ENCODE peak calls at places on chromosomes 5 and 9, in ten cellular contexts. One of them, this sample, is unnamed.
A peak's percentile ranks its signal among the peaks of the same experiment; 100 is the strongest.

GRCh38 chr5:35849850-35850249 is 6.8 kb upstream of the IL7R start:
- DNase-seq in adrenal gland: no peak
- DNase-seq in colonic mucosa: no peak
- DNase-seq in SK-N-SH: no peak
- DNase-seq in CD8-positive, alpha-beta T cell: no peak
- DNase-seq in GM23248: no peak
- DNase-seq in sigmoid colon: no peak
- DNase-seq in cardiac muscle cell: no peak
- DNase-seq in neuronal stem cell: no peak
- DNase-seq in spleen: no peak
- DNase-seq in this sample: no peak

GRCh38 chr5:134525687-134526482 is 415 bp downstream of the JADE2 start:
- DNase-seq in adrenal gland: peak; percentile 89
- DNase-seq in colonic mucosa: peak; percentile 71
- DNase-seq in SK-N-SH: peak; percentile 88
- DNase-seq in CD8-positive, alpha-beta T cell: peak; percentile 59
- DNase-seq in GM23248: peak; percentile 90
- DNase-seq in sigmoid colon: peak; percentile 91
- DNase-seq in cardiac muscle cell: peak; percentile 90
- DNase-seq in neuronal stem cell: peak; percentile 65
- DNase-seq in spleen: peak; percentile 92
- DNase-seq in this sample: no peak

GRCh38 chr5:93404246-93404645 is 176.8 kb downstream of the NR2F1-AS1 start:
- DNase-seq in adrenal gland: no peak
- DNase-seq in colonic mucosa: no peak
- DNase-seq in SK-N-SH: no peak
- DNase-seq in CD8-positive, alpha-beta T cell: no peak
- DNase-seq in GM23248: no peak
- DNase-seq in sigmoid colon: no peak
- DNase-seq in cardiac muscle cell: peak; percentile 36
- DNase-seq in neuronal stem cell: no peak
- DNase-seq in spleen: no peak
- DNase-seq in this sample: no peak

GRCh38 chr9:91900057-91900816 is 49.8 kb downstream of the ROR2 start:
- DNase-seq in adrenal gland: no peak
- DNase-seq in colonic mucosa: no peak
- DNase-seq in SK-N-SH: peak; percentile 86
- DNase-seq in CD8-positive, alpha-beta T cell: no peak
- DNase-seq in GM23248: peak; percentile 19
- DNase-seq in sigmoid colon: peak; percentile 88
- DNase-seq in cardiac muscle cell: peak; percentile 45
- DNase-seq in neuronal stem cell: no peak
- DNase-seq in spleen: peak; percentile 70
- DNase-seq in this sample: no peak

GRCh38 chr5:114782217-114782616 is 387.5 kb downstream of the TRIM36 start:
- DNase-seq in adrenal gland: no peak
- DNase-seq in colonic mucosa: no peak
- DNase-seq in SK-N-SH: no peak
- DNase-seq in CD8-positive, alpha-beta T cell: no peak
- DNase-seq in GM23248: no peak
- DNase-seq in sigmoid colon: no peak
- DNase-seq in cardiac muscle cell: no peak
- DNase-seq in neuronal stem cell: no peak
- DNase-seq in spleen: no peak
- DNase-seq in this sample: no peak

GRCh38 chr5:137217599-137218200 is 281.4 kb downstream of the SPOCK1 start:
- DNase-seq in adrenal gland: no peak
- DNase-seq in colonic mucosa: no peak
- DNase-seq in SK-N-SH: no peak
- DNase-seq in CD8-positive, alpha-beta T cell: no peak
- DNase-seq in GM23248: peak; percentile 58
- DNase-seq in sigmoid colon: no peak
- DNase-seq in cardiac muscle cell: peak; percentile 32
- DNase-seq in neuronal stem cell: no peak
- DNase-seq in spleen: no peak
- DNase-seq in this sample: peak; percentile 42

GRCh38 chr5:90395005-90395404 is 14.6 kb downstream of the CETN3 start:
- DNase-seq in adrenal gland: no peak
- DNase-seq in colonic mucosa: no peak
- DNase-seq in SK-N-SH: no peak
- DNase-seq in CD8-positive, alpha-beta T cell: no peak
- DNase-seq in GM23248: no peak
- DNase-seq in sigmoid colon: no peak
- DNase-seq in cardiac muscle cell: no peak
- DNase-seq in neuronal stem cell: no peak
- DNase-seq in spleen: no peak
- DNase-seq in this sample: no peak

GRCh38 chr5:61802456-61802855 is 470.4 kb downstream of the ZSWIM6 start:
- DNase-seq in adrenal gland: no peak
- DNase-seq in colonic mucosa: no peak
- DNase-seq in SK-N-SH: no peak
- DNase-seq in CD8-positive, alpha-beta T cell: no peak
- DNase-seq in GM23248: no peak
- DNase-seq in sigmoid colon: no peak
- DNase-seq in cardiac muscle cell: no peak
- DNase-seq in neuronal stem cell: no peak
- DNase-seq in spleen: no peak
- DNase-seq in this sample: no peak

GRCh38 chr9:135086597-135087488 is 625 bp upstream of the OLFM1 start:
- DNase-seq in adrenal gland: no peak
- DNase-seq in colonic mucosa: no peak
- DNase-seq in SK-N-SH: no peak
- DNase-seq in CD8-positive, alpha-beta T cell: no peak
- DNase-seq in GM23248: no peak
- DNase-seq in sigmoid colon: no peak
- DNase-seq in cardiac muscle cell: no peak
- DNase-seq in neuronal stem cell: no peak
- DNase-seq in spleen: no peak
- DNase-seq in this sample: no peak

GRCh38 chr5:102826629-102827028 is 71.5 kb downstream of the PAM start:
- DNase-seq in adrenal gland: no peak
- DNase-seq in colonic mucosa: no peak
- DNase-seq in SK-N-SH: no peak
- DNase-seq in CD8-positive, alpha-beta T cell: no peak
- DNase-seq in GM23248: no peak
- DNase-seq in sigmoid colon: no peak
- DNase-seq in cardiac muscle cell: no peak
- DNase-seq in neuronal stem cell: no peak
- DNase-seq in spleen: no peak
- DNase-seq in this sample: no peak

GRCh38 chr9:33813712-33814641 is 3.0 kb upstream of the UBE2R2 start:
- DNase-seq in adrenal gland: no peak
- DNase-seq in colonic mucosa: no peak
- DNase-seq in SK-N-SH: peak; percentile 41
- DNase-seq in CD8-positive, alpha-beta T cell: no peak
- DNase-seq in GM23248: peak; percentile 92
- DNase-seq in sigmoid colon: no peak
- DNase-seq in cardiac muscle cell: peak; percentile 59
- DNase-seq in neuronal stem cell: no peak
- DNase-seq in spleen: no peak
- DNase-seq in this sample: peak; percentile 92

GRCh38 chr5:94690778-94691177 is 72.3 kb downstream of the SLF1 start:
- DNase-seq in adrenal gland: no peak
- DNase-seq in colonic mucosa: no peak
- DNase-seq in SK-N-SH: no peak
- DNase-seq in CD8-positive, alpha-beta T cell: no peak
- DNase-seq in GM23248: no peak
- DNase-seq in sigmoid colon: no peak
- DNase-seq in cardiac muscle cell: peak; percentile 10
- DNase-seq in neuronal stem cell: no peak
- DNase-seq in spleen: no peak
- DNase-seq in this sample: no peak

GRCh38 chr9:102514541-102514940 is 480.6 kb upstream of the CYLC2 start:
- DNase-seq in adrenal gland: no peak
- DNase-seq in colonic mucosa: no peak
- DNase-seq in SK-N-SH: no peak
- DNase-seq in CD8-positive, alpha-beta T cell: no peak
- DNase-seq in GM23248: no peak
- DNase-seq in sigmoid colon: no peak
- DNase-seq in cardiac muscle cell: no peak
- DNase-seq in neuronal stem cell: no peak
- DNase-seq in spleen: no peak
- DNase-seq in this sample: no peak

GRCh38 chr5:77239126-77239741 is 28.8 kb downstream of the PDE8B start:
- DNase-seq in adrenal gland: no peak
- DNase-seq in colonic mucosa: no peak
- DNase-seq in SK-N-SH: peak; percentile 20
- DNase-seq in CD8-positive, alpha-beta T cell: no peak
- DNase-seq in GM23248: peak; percentile 45
- DNase-seq in sigmoid colon: no peak
- DNase-seq in cardiac muscle cell: peak; percentile 40
- DNase-seq in neuronal stem cell: no peak
- DNase-seq in spleen: no peak
- DNase-seq in this sample: no peak

GRCh38 chr5:89106479-89106878 is 223.5 kb upstream of the MEF2C start:
- DNase-seq in adrenal gland: no peak
- DNase-seq in colonic mucosa: no peak
- DNase-seq in SK-N-SH: no peak
- DNase-seq in CD8-positive, alpha-beta T cell: no peak
- DNase-seq in GM23248: no peak
- DNase-seq in sigmoid colon: no peak
- DNase-seq in cardiac muscle cell: no peak
- DNase-seq in neuronal stem cell: no peak
- DNase-seq in spleen: no peak
- DNase-seq in this sample: no peak

GRCh38 chr5:103232393-103232999 is 26.1 kb upstream of the MACIR start:
- DNase-seq in adrenal gland: no peak
- DNase-seq in colonic mucosa: no peak
- DNase-seq in SK-N-SH: peak; percentile 44
- DNase-seq in CD8-positive, alpha-beta T cell: no peak
- DNase-seq in GM23248: peak; percentile 69
- DNase-seq in sigmoid colon: no peak
- DNase-seq in cardiac muscle cell: peak; percentile 71
- DNase-seq in neuronal stem cell: no peak
- DNase-seq in spleen: no peak
- DNase-seq in this sample: no peak

GRCh38 chr9:97623946-97624345 is 9.2 kb downstream of the TSTD2 start:
- DNase-seq in adrenal gland: no peak
- DNase-seq in colonic mucosa: no peak
- DNase-seq in SK-N-SH: no peak
- DNase-seq in CD8-positive, alpha-beta T cell: no peak
- DNase-seq in GM23248: no peak
- DNase-seq in sigmoid colon: no peak
- DNase-seq in cardiac muscle cell: no peak
- DNase-seq in neuronal stem cell: no peak
- DNase-seq in spleen: no peak
- DNase-seq in this sample: no peak
- H3K4me1 ChIP-seq in adrenal gland: no peaks in the 10 kb centered on the region
- H3K4me1 ChIP-seq in colonic mucosa: no peaks in the 10 kb centered on the region
- H3K4me1 ChIP-seq in SK-N-SH: no peaks in the 10 kb centered on the region
- H3K4me1 ChIP-seq in CD8-positive, alpha-beta T cell: no peaks in the 10 kb centered on the region
- H3K4me1 ChIP-seq in GM23248: peaks cover 5% of the 10 kb centered on the region
- H3K4me1 ChIP-seq in sigmoid colon: peaks cover 19% of the 10 kb centered on the region
- H3K4me1 ChIP-seq in cardiac muscle cell: peaks cover 42% of the 10 kb centered on the region
- H3K4me1 ChIP-seq in neuronal stem cell: peaks cover 3% of the 10 kb centered on the region
- H3K4me1 ChIP-seq in spleen: no peaks in the 10 kb centered on the region
- H3K4me1 ChIP-seq in this sample: no peaks in the 10 kb centered on the region

GRCh38 chr5:55345327-55345726 is 37.5 kb downstream of the MTREX start:
- DNase-seq in adrenal gland: no peak
- DNase-seq in colonic mucosa: no peak
- DNase-seq in SK-N-SH: no peak
- DNase-seq in CD8-positive, alpha-beta T cell: no peak
- DNase-seq in GM23248: no peak
- DNase-seq in sigmoid colon: no peak
- DNase-seq in cardiac muscle cell: no peak
- DNase-seq in neuronal stem cell: no peak
- DNase-seq in spleen: no peak
- DNase-seq in this sample: no peak

DNA sequence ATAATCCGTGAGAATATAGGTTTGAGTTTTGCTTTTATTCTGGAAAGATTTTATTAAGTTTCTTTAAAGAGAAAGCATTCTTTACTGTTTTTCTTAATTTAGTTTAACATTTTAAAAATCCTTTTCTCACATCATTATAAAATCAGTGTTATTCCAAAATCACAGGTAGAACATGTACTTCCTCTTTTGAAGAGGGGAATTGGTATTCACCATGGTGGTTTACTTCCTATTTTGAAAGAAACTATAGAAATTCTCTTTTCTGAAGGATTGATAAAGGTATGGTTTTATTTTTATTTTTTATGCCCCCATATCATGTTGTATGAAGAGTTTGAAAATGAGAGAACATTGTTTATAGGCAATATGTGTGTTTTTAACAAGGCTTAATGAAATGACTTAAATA is 43.0 kb downstream of the MTREX start:
- DNase-seq in adrenal gland: no peak
- DNase-seq in colonic mucosa: no peak
- DNase-seq in SK-N-SH: no peak
- DNase-seq in CD8-positive, alpha-beta T cell: no peak
- DNase-seq in GM23248: no peak
- DNase-seq in sigmoid colon: no peak
- DNase-seq in cardiac muscle cell: no peak
- DNase-seq in neuronal stem cell: no peak
- DNase-seq in spleen: no peak
- DNase-seq in this sample: no peak
- H3K36me3 ChIP-seq in adrenal gland: peaks cover 77% of the 10 kb centered on the region
- H3K36me3 ChIP-seq in colonic mucosa: peaks cover 10% of the 10 kb centered on the region
- H3K36me3 ChIP-seq in SK-N-SH: peaks cover 76% of the 10 kb centered on the region
- H3K36me3 ChIP-seq in CD8-positive, alpha-beta T cell: peaks cover 42% of the 10 kb centered on the region
- H3K36me3 ChIP-seq in GM23248: peaks cover 67% of the 10 kb centered on the region
- H3K36me3 ChIP-seq in sigmoid colon: peaks cover 40% of the 10 kb centered on the region
- H3K36me3 ChIP-seq in cardiac muscle cell: peaks cover 53% of the 10 kb centered on the region
- H3K36me3 ChIP-seq in neuronal stem cell: peaks cover 100% of the 10 kb centered on the region
- H3K36me3 ChIP-seq in spleen: peaks cover 100% of the 10 kb centered on the region
- H3K36me3 ChIP-seq in this sample: peaks cover 19% of the 10 kb centered on the region

GRCh38 chr9:88973281-88974045 is 17.8 kb upstream of the S1PR3 start:
- DNase-seq in adrenal gland: no peak
- DNase-seq in colonic mucosa: no peak
- DNase-seq in SK-N-SH: peak; percentile 57
- DNase-seq in CD8-positive, alpha-beta T cell: no peak
- DNase-seq in GM23248: peak; percentile 15
- DNase-seq in sigmoid colon: no peak
- DNase-seq in cardiac muscle cell: no peak
- DNase-seq in neuronal stem cell: no peak
- DNase-seq in spleen: no peak
- DNase-seq in this sample: no peak
- H3K4me1 ChIP-seq in adrenal gland: no peaks in the 10 kb centered on the region
- H3K4me1 ChIP-seq in colonic mucosa: no peaks in the 10 kb centered on the region
- H3K4me1 ChIP-seq in SK-N-SH: no peaks in the 10 kb centered on the region
- H3K4me1 ChIP-seq in CD8-positive, alpha-beta T cell: no peaks in the 10 kb centered on the region
- H3K4me1 ChIP-seq in GM23248: no peaks in the 10 kb centered on the region
- H3K4me1 ChIP-seq in sigmoid colon: peaks cover 10% of the 10 kb centered on the region
- H3K4me1 ChIP-seq in cardiac muscle cell: peaks cover 6% of the 10 kb centered on the region
- H3K4me1 ChIP-seq in neuronal stem cell: peaks cover 18% of the 10 kb centered on the region
- H3K4me1 ChIP-seq in spleen: no peaks in the 10 kb centered on the region
- H3K4me1 ChIP-seq in this sample: no peaks in the 10 kb centered on the region

GRCh38 chr5:179730356-179730755 is 2.3 kb upstream of the MAML1 start:
- DNase-seq in adrenal gland: no peak
- DNase-seq in colonic mucosa: no peak
- DNase-seq in SK-N-SH: no peak
- DNase-seq in CD8-positive, alpha-beta T cell: no peak
- DNase-seq in GM23248: no peak
- DNase-seq in sigmoid colon: no peak
- DNase-seq in cardiac muscle cell: no peak
- DNase-seq in neuronal stem cell: no peak
- DNase-seq in spleen: no peak
- DNase-seq in this sample: no peak
- H3K36me3 ChIP-seq in adrenal gland: peaks cover 55% of the 10 kb centered on the region
- H3K36me3 ChIP-seq in colonic mucosa: peaks cover 6% of the 10 kb centered on the region
- H3K36me3 ChIP-seq in SK-N-SH: peaks cover 52% of the 10 kb centered on the region
- H3K36me3 ChIP-seq in CD8-positive, alpha-beta T cell: peaks cover 23% of the 10 kb centered on the region
- H3K36me3 ChIP-seq in GM23248: peaks cover 52% of the 10 kb centered on the region
- H3K36me3 ChIP-seq in sigmoid colon: peaks cover 22% of the 10 kb centered on the region
- H3K36me3 ChIP-seq in cardiac muscle cell: peaks cover 47% of the 10 kb centered on the region
- H3K36me3 ChIP-seq in neuronal stem cell: peaks cover 80% of the 10 kb centered on the region
- H3K36me3 ChIP-seq in spleen: peaks cover 63% of the 10 kb centered on the region
- H3K36me3 ChIP-seq in this sample: peaks cover 23% of the 10 kb centered on the region

GRCh38 chr9:131690950-131691573 is 48.8 kb downstream of the RAPGEF1 start:
- DNase-seq in adrenal gland: no peak
- DNase-seq in colonic mucosa: no peak
- DNase-seq in SK-N-SH: no peak
- DNase-seq in CD8-positive, alpha-beta T cell: no peak
- DNase-seq in GM23248: no peak
- DNase-seq in sigmoid colon: no peak
- DNase-seq in cardiac muscle cell: no peak
- DNase-seq in neuronal stem cell: no peak
- DNase-seq in spleen: no peak
- DNase-seq in this sample: no peak
- H3K4me1 ChIP-seq in adrenal gland: no peaks in the 10 kb centered on the region
- H3K4me1 ChIP-seq in colonic mucosa: no peaks in the 10 kb centered on the region
- H3K4me1 ChIP-seq in SK-N-SH: no peaks in the 10 kb centered on the region
- H3K4me1 ChIP-seq in CD8-positive, alpha-beta T cell: peaks cover 47% of the 10 kb centered on the region
- H3K4me1 ChIP-seq in GM23248: no peaks in the 10 kb centered on the region
- H3K4me1 ChIP-seq in sigmoid colon: peaks cover 21% of the 10 kb centered on the region
- H3K4me1 ChIP-seq in cardiac muscle cell: peaks cover 10% of the 10 kb centered on the region
- H3K4me1 ChIP-seq in neuronal stem cell: peaks cover 15% of the 10 kb centered on the region
- H3K4me1 ChIP-seq in spleen: peaks cover 64% of the 10 kb centered on the region
- H3K4me1 ChIP-seq in this sample: peaks cover 10% of the 10 kb centered on the region